ENCODE peak calls at places on chromosome 1, in five cellular contexts. One of them, this sample, is unnamed. For H3K4me1, the result is how much of the 10 kb centered on the place peaks cover.

GRCh38 chr1:8712413-8713229 is 104.8 kb downstream of the RERE start:
- DNase-seq in A549: peak
- DNase-seq in ovary: no peak
- DNase-seq in IMR-90: peak
- DNase-seq in suprapubic skin: no peak
- DNase-seq in this sample: no peak

GRCh38 chr1:93734999-93735398 is 53.4 kb upstream of the BCAR3 start:
- DNase-seq in A549: no peak
- DNase-seq in ovary: no peak
- DNase-seq in IMR-90: no peak
- DNase-seq in suprapubic skin: no peak
- DNase-seq in this sample: no peak

GRCh38 chr1:39540504-39541031 is 36.0 kb downstream of the PABPC4 start:
- DNase-seq in A549: no peak
- DNase-seq in ovary: no peak
- DNase-seq in IMR-90: peak
- DNase-seq in suprapubic skin: peak
- DNase-seq in this sample: peak

GRCh38 chr1:239976130-239976968 is 115.3 kb upstream of the FMN2 start:
- DNase-seq in A549: peak
- DNase-seq in ovary: peak
- DNase-seq in IMR-90: peak
- DNase-seq in suprapubic skin: no peak
- DNase-seq in this sample: peak

GRCh38 chr1:50605186-50605875 is 182.1 kb upstream of the DMRTA2 start:
- DNase-seq in A549: peak
- DNase-seq in ovary: no peak
- DNase-seq in IMR-90: peak
- DNase-seq in suprapubic skin: no peak
- DNase-seq in this sample: no peak

GRCh38 chr1:245365071-245365470 is 210.3 kb downstream of the KIF26B start:
- DNase-seq in A549: no peak
- DNase-seq in ovary: no peak
- DNase-seq in IMR-90: no peak
- DNase-seq in suprapubic skin: no peak
- DNase-seq in this sample: no peak

GRCh38 chr1:3472088-3472850 is 17.8 kb downstream of the ARHGEF16 start:
- DNase-seq in A549: no peak
- DNase-seq in ovary: no peak
- DNase-seq in IMR-90: no peak
- DNase-seq in suprapubic skin: no peak
- DNase-seq in this sample: no peak

GRCh38 chr1:160978510-160978927 is 23.9 kb upstream of the ITLN2 start:
- DNase-seq in A549: no peak
- DNase-seq in ovary: peak
- DNase-seq in IMR-90: no peak
- DNase-seq in suprapubic skin: no peak
- DNase-seq in this sample: peak

GRCh38 chr1:148362141-148362929 is 120.8 kb downstream of the PPIAL4G start:
- DNase-seq in A549: no peak
- DNase-seq in ovary: no peak
- DNase-seq in IMR-90: peak
- DNase-seq in suprapubic skin: no peak
- DNase-seq in this sample: peak

GRCh38 chr1:202159534-202160371 is 649 bp downstream of the PTPN7 start:
- DNase-seq in A549: no peak
- DNase-seq in ovary: no peak
- DNase-seq in IMR-90: no peak
- DNase-seq in suprapubic skin: no peak
- DNase-seq in this sample: no peak

GRCh38 chr1:29749021-29749420 is 512.7 kb downstream of the PTPRU start:
- DNase-seq in A549: no peak
- DNase-seq in ovary: no peak
- DNase-seq in IMR-90: no peak
- DNase-seq in suprapubic skin: no peak
- DNase-seq in this sample: no peak

GRCh38 chr1:199719156-199719842 is 308.2 kb upstream of the NR5A2 start:
- DNase-seq in A549: no peak
- DNase-seq in ovary: no peak
- DNase-seq in IMR-90: no peak
- DNase-seq in suprapubic skin: no peak
- DNase-seq in this sample: no peak

GRCh38 chr1:164380893-164381292 is 178.1 kb upstream of the PBX1 start:
- DNase-seq in A549: no peak
- DNase-seq in ovary: no peak
- DNase-seq in IMR-90: no peak
- DNase-seq in suprapubic skin: no peak
- DNase-seq in this sample: no peak

GRCh38 chr1:53141487-53142055 is 867 bp downstream of the SLC1A7 start:
- DNase-seq in A549: no peak
- DNase-seq in ovary: no peak
- DNase-seq in IMR-90: no peak
- DNase-seq in suprapubic skin: no peak
- DNase-seq in this sample: no peak

GRCh38 chr1:53142226-53142853 is at the start of gene SLC1A7:
- DNase-seq in A549: no peak
- DNase-seq in ovary: peak
- DNase-seq in IMR-90: no peak
- DNase-seq in suprapubic skin: no peak
- DNase-seq in this sample: no peak

GRCh38 chr1:53139911-53140310 is 2.5 kb downstream of the SLC1A7 start:
- DNase-seq in A549: no peak
- DNase-seq in ovary: no peak
- DNase-seq in IMR-90: peak
- DNase-seq in suprapubic skin: no peak
- DNase-seq in this sample: no peak

GRCh38 chr1:53138991-53139884 is 3.2 kb downstream of the SLC1A7 start:
- DNase-seq in A549: no peak
- DNase-seq in ovary: peak
- DNase-seq in IMR-90: peak
- DNase-seq in suprapubic skin: no peak
- DNase-seq in this sample: no peak

DNA sequence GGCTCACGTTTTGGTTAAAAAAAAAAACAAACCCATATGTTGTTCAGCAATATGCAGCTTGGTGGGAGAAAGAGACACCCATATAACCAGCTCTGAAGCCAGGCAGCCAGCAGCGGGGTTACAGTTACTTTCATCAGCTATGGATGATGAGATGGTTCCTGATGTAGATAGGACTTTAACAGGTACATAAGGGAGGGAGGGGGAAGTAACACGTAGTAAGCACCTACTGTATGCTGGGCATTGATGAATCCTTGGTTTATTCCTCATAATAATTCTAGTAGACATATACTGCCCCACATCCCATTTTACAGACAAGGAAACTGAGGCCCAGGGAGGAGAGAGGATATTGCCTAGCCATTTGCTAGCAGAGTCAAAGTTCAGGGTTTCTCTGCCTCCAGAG is 2.0 kb downstream of the SLC1A7 start:
- DNase-seq in A549: no peak
- DNase-seq in ovary: peak
- DNase-seq in IMR-90: no peak
- DNase-seq in suprapubic skin: no peak
- DNase-seq in this sample: no peak
- H3K27ac ChIP-seq in A549: peak
- H3K27ac ChIP-seq in ovary: peak
- H3K27ac ChIP-seq in IMR-90: peak
- H3K27ac ChIP-seq in suprapubic skin: no peak
- H3K27ac ChIP-seq in this sample: no peak

GRCh38 chr1:109535481-109535880 is 4.2 kb upstream of the GPR61 start:
- DNase-seq in A549: no peak
- DNase-seq in ovary: no peak
- DNase-seq in IMR-90: no peak
- DNase-seq in suprapubic skin: no peak
- DNase-seq in this sample: no peak
- H3K4me1 ChIP-seq in A549: under half
- H3K4me1 ChIP-seq in ovary: under half
- H3K4me1 ChIP-seq in IMR-90: under half
- H3K4me1 ChIP-seq in suprapubic skin: under half
- H3K4me1 ChIP-seq in this sample: under half

DNA sequence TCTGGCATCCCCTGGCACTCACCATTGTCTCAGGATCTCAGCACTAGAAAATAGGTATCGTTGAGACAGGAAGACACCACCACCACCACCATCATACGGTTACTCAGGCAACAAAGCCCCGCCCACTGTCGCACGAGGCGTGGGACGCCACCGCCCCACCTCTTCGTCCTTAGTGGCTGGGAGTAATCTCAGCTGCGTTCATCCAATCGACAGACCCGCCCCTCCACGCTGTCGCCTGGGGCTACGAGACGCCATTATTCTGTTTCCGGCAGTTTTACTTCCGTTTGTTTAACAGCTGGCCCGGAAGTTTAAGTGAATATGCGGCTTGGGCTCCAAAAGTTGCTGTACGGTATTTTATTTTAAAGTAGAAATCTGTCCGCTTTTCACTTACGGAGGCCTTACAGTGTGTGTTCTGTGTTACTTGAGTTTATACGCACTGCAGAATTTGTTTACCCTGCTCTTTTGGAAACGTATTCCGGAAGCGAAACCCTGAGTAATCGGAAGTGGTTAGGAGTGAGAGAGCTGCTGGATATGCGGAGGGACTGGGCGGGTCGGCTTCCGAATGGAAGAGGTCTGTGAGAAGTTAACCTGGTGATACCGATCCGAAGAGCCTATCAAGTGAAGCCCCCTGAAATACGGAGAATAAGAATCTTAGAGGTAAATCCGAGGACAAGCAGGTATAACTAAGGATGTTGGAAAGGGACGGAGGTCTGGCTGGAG is at the start of the genes BLZF1 and NME7:
- DNase-seq in A549: peak
- DNase-seq in ovary: peak
- DNase-seq in IMR-90: peak
- DNase-seq in suprapubic skin: peak
- DNase-seq in this sample: peak
- TF ChIP-seq POLR2A in A549: peak
- TF ChIP-seq POLR2A in ovary: peak
- TF ChIP-seq POLR2A in IMR-90: peak
- TF ChIP-seq POLR2A in suprapubic skin: no peak
- TF ChIP-seq POLR2A in this sample: no peak

GRCh38 chr1:23728997-23729390 is 14.3 kb upstream of the ELOA start:
- DNase-seq in A549: no peak
- DNase-seq in ovary: no peak
- DNase-seq in IMR-90: no peak
- DNase-seq in suprapubic skin: no peak
- DNase-seq in this sample: no peak
- H3K27ac ChIP-seq in A549: no peak
- H3K27ac ChIP-seq in ovary: no peak
- H3K27ac ChIP-seq in IMR-90: no peak
- H3K27ac ChIP-seq in suprapubic skin: no peak
- H3K27ac ChIP-seq in this sample: peak

GRCh38 chr1:28735961-28736449 is 735 bp upstream of the YTHDF2 start:
- DNase-seq in A549: no peak
- DNase-seq in ovary: no peak
- DNase-seq in IMR-90: no peak
- DNase-seq in suprapubic skin: no peak
- DNase-seq in this sample: no peak

GRCh38 chr1:28736450-28737244 is at the start of gene YTHDF2:
- DNase-seq in A549: peak
- DNase-seq in ovary: peak
- DNase-seq in IMR-90: peak
- DNase-seq in suprapubic skin: peak
- DNase-seq in this sample: peak

GRCh38 chr1:28744184-28744583 is 7.4 kb downstream of the YTHDF2 start:
- DNase-seq in A549: no peak
- DNase-seq in ovary: no peak
- DNase-seq in IMR-90: no peak
- DNase-seq in suprapubic skin: no peak
- DNase-seq in this sample: no peak

GRCh38 chr1:28737245-28738137 is 751 bp downstream of the YTHDF2 start:
- DNase-seq in A549: peak
- DNase-seq in ovary: peak
- DNase-seq in IMR-90: peak
- DNase-seq in suprapubic skin: peak
- DNase-seq in this sample: peak

GRCh38 chr1:28740118-28740517 is 3.4 kb downstream of the YTHDF2 start:
- DNase-seq in A549: no peak
- DNase-seq in ovary: no peak
- DNase-seq in IMR-90: no peak
- DNase-seq in suprapubic skin: no peak
- DNase-seq in this sample: no peak
- H3K4me1 ChIP-seq in A549: under half
- H3K4me1 ChIP-seq in ovary: under half
- H3K4me1 ChIP-seq in IMR-90: under half
- H3K4me1 ChIP-seq in suprapubic skin: half or more
- H3K4me1 ChIP-seq in this sample: half or more

This sample was measured in stomach.